ENCODE peak calls at places on chromosomes 2 and 18, in eight cellular contexts. D is fibroblast of lung; J is lung; Z is IMR-90; P is vagina; L is brain microvascular endothelial cell; O is CD8-positive, alpha-beta T cell; S is endothelial cell of umbilical vein. G is an unnamed sample.

GRCh38 chr2:19358242-19359020 is at the start of gene OSR1:
- DNase-seq in L (peak), O (no peak), S (peak), P (no peak), Z (peak), D (peak), J (no peak), G (peak)

GRCh38 chr18:44943201-44943881 is 262.7 kb downstream of the SETBP1 start:
- DNase-seq in J (no peak), S (no peak), D (no peak), P (no peak), Z (no peak), O (no peak), L (peak), G (peak)

GRCh38 chr2:240585101-240585500 is 1.4 kb upstream of the CAPN10 start:
- DNase-seq in Z (no peak), S (no peak), J (no peak), O (no peak), P (no peak), D (no peak), L (no peak), G (no peak)

GRCh38 chr2:161273038-161273760 is 35.0 kb upstream of the PSMD14 start:
- DNase-seq in O (no peak), L (peak), J (no peak), S (peak), D (peak), P (no peak), Z (peak), G (peak)

GRCh38 chr2:107777962-107778361 is 48.7 kb upstream of the RGPD4 start:
- DNase-seq in S (no peak), Z (no peak), O (no peak), P (no peak), L (no peak), J (no peak), D (no peak), G (no peak)

GRCh38 chr2:37232131-37232933 is 874 bp downstream of the NDUFAF7 start:
- DNase-seq in J (no peak), P (no peak), Z (peak), L (no peak), O (no peak), S (no peak), D (peak), G (no peak)

GRCh38 chr18:28175047-28175929 is 1.6 kb downstream of the CDH2 start:
- DNase-seq in L (no peak), D (no peak), Z (peak), P (no peak), O (no peak), J (no peak), S (peak), G (peak)

GRCh38 chr18:36672437-36673344 is 156.1 kb downstream of the TPGS2 start:
- DNase-seq in O (no peak), Z (peak), J (peak), L (peak), P (no peak), S (no peak), D (peak), G (peak)

GRCh38 chr2:42139141-42139540 is 30.0 kb upstream of the EML4 start:
- DNase-seq in S (no peak), L (no peak), Z (no peak), D (no peak), J (no peak), P (no peak), O (no peak), G (peak)

GRCh38 chr2:158618859-158619490 is 162.2 kb downstream of the PKP4 start:
- DNase-seq in L (no peak), J (no peak), D (no peak), P (no peak), S (no peak), O (no peak), Z (peak), G (no peak)

GRCh38 chr18:10015941-10016819 is 102.4 kb downstream of the VAPA start:
- DNase-seq in O (no peak), P (no peak), Z (peak), J (no peak), D (peak), L (peak), S (peak), G (peak)

GRCh38 chr2:173109253-173110188 is 33.9 kb downstream of the MAP3K20 start:
- DNase-seq in L (no peak), P (no peak), S (no peak), O (no peak), Z (peak), D (peak), J (no peak), G (peak)
- TF ChIP-seq CTCF in L (no peak), P (no peak), S (no peak), O (no peak), Z (no peak), D (no peak), J (no peak), G (no peak)

GRCh38 chr18:21342372-21342771 is 100.3 kb downstream of the GREB1L start:
- DNase-seq in O (no peak), S (no peak), J (no peak), L (no peak), P (no peak), Z (no peak), D (no peak), G (no peak)
- H3K27ac ChIP-seq in O (no peak), S (no peak), J (no peak), L (no peak), P (no peak), Z (no peak), D (no peak), G (no peak)

DNA sequence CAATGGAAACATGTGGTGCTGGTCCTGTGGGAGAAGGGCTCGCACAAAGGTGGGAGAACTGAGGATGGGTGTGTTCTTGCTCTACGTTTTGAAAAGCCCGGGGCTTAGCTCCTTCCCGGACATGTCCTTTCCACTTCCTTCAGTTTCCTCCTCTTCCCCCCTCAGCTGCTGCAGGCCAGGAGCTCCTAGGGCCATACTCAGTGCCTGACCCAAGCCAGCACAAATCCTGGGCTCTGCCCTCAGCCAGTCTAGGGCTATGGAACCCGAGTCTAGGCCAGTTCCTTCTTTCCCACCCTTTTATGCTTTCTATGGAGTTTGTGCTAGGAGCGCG is 1.4 kb upstream of the SIX2 start:
- DNase-seq in P (no peak), D (no peak), L (no peak), J (no peak), S (no peak), O (no peak), Z (no peak), G (peak)
- H3K4me3 ChIP-seq in P (peak), D (no peak), L (peak), J (no peak), S (no peak), O (no peak), Z (no peak), G (peak)

GRCh38 chr2:109321570-109321969 is 192.6 kb downstream of the SH3RF3 start:
- DNase-seq in Z (peak), P (no peak), D (peak), J (no peak), S (no peak), O (no peak), L (no peak), G (no peak)
- TF ChIP-seq CTCF in Z (peak), P (no peak), D (peak), J (no peak), S (no peak), O (no peak), L (no peak), G (peak)

GRCh38 chr2:226427538-226428307 is 371.9 kb downstream of the IRS1 start:
- DNase-seq in P (no peak), O (no peak), J (no peak), Z (peak), D (peak), S (no peak), L (peak), G (peak)
- H3K27ac ChIP-seq in P (no peak), O (no peak), J (no peak), Z (peak), D (peak), S (no peak), L (peak), G (no peak)

DNA sequence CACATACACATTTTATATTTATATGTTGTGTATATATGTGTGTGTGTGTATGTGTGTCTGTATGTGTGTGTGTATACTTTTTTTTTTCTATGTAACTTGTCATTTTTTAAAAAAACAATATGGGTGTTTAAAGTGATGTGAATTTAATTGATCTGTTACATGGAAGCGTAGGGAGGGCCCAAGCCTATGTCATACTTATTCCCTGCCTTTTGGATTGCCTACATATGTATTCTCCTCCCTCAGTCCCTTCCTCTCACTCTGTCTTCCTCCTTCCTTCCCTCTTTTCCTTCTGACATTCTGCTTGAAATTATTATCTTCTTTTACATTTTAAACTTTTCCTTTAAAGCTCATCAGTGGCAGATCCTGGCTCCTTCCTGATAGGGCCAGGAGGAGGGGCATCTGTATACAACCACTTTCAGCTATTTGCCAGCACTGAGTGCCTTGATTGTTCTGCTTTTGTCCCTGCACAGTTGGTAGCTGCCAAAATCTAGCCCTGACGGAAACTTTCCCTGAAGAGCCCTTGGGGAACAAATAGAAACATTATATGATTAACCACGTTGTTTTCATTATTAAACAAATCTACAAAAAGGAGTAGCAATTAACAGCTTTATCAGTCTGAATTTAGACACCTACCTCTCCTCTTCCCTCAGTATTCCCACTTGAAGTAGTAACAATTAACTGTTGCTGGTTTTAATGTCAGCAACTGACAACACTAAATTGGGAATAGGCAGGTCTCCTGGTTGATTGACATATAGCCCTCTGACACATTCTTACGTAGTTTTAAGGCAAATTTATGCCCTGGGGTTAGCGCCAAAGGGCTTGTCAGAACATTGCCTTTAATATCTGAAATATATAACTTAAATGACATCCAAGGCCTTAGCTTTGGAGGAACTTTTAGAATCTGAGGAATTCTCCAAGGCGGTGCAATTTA is 7.1 kb downstream of the ASXL3 start:
- DNase-seq in Z (no peak), D (no peak), S (no peak), P (no peak), O (no peak), J (no peak), L (no peak), G (no peak)
- H3K4me3 ChIP-seq in Z (no peak), D (no peak), S (no peak), P (no peak), O (no peak), J (no peak), L (no peak), G (no peak)

GRCh38 chr2:26197516-26197915 is 24.6 kb downstream of the GAREM2 start:
- DNase-seq in D (no peak), J (no peak), L (no peak), P (no peak), O (no peak), S (no peak), Z (no peak), G (no peak)
- TF ChIP-seq CTCF in D (no peak), J (no peak), L (no peak), P (no peak), O (no peak), S (no peak), Z (no peak), G (no peak)

DNA sequence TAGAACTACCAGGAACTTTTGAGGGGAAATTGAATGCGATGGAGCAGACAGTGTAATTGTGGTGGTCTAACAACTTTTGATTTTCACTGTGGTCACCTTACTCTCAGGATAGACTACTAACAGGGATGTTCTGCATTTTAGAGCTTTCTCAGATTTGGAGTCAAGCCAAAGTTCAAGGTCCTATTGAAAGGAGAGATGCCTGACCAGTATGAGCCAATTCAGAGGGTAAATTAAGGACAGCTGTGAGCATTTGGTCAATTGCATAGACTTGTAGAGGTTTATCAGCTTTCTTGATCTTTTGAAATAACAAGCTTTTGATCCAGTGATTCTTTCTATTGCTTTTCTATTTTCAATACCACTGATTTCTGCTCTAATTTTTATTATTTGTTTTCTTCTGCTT is 1095.7 kb upstream of the CNTNAP5 start:
- DNase-seq in L (no peak), Z (no peak), D (no peak), S (no peak), P (no peak), J (no peak), O (no peak), G (no peak)
- H3K27ac ChIP-seq in L (no peak), Z (no peak), D (no peak), S (no peak), P (no peak), J (no peak), O (no peak), G (no peak)

G was measured in cardiac muscle cell.